ENCODE peak calls at places on chromosome 16, in eight cellular contexts. E is A549; F is esophagus squamous epithelium; J is CD8-positive, alpha-beta T cell; K is tibial nerve; H is naive thymus-derived CD4-positive, alpha-beta T cell; P is neural progenitor cell; B is GM23248. L is an unnamed sample.

GRCh38 chr16:30004811-30005242 is 6.0 kb downstream of the DOC2A start:
- DNase-seq in B (no peak), E (no peak), P (no peak), K (no peak), H (no peak), J (no peak), F (no peak), L (no peak)

GRCh38 chr16:68287276-68288251 is 23.2 kb downstream of the SLC7A6OS start:
- DNase-seq in P (no peak), K (peak; percentile 78), F (no peak), J (peak; percentile 76), E (no peak), H (no peak), B (peak; percentile 98), L (peak; percentile 77)

GRCh38 chr16:57951204-57951960 is 19.5 kb downstream of the CNGB1 start:
- DNase-seq in J (no peak), F (no peak), E (no peak), B (no peak), H (no peak), P (no peak), K (no peak), L (no peak)

GRCh38 chr16:30698816-30699614 is at the start of gene SRCAP:
- DNase-seq in E (peak; percentile 86), F (peak; percentile 43), P (peak; percentile 94), J (peak; percentile 88), K (peak; percentile 86), H (peak; percentile 72), B (peak; percentile 89), L (peak; percentile 89)

GRCh38 chr16:51952500-51952899 is 594.4 kb downstream of the TOX3 start:
- DNase-seq in P (no peak), K (no peak), H (no peak), F (no peak), B (peak; percentile 8), J (no peak), E (no peak), L (no peak)

GRCh38 chr16:53960954-53961616 is 257.1 kb downstream of the FTO start:
- DNase-seq in J (no peak), E (no peak), P (no peak), K (no peak), H (no peak), F (no peak), B (no peak), L (no peak)

GRCh38 chr16:1979271-1980025 is 1.8 kb downstream of the NOXO1 start:
- DNase-seq in J (no peak), F (no peak), P (peak; percentile 52), K (no peak), B (no peak), H (no peak), E (no peak), L (no peak)

GRCh38 chr16:19316846-19317245 is 31.3 kb downstream of the CLEC19A start:
- DNase-seq in K (no peak), E (no peak), B (no peak), J (no peak), H (no peak), P (peak; percentile 11), F (no peak), L (no peak)

GRCh38 chr16:49012961-49013726 is 268.5 kb downstream of the CBLN1 start:
- DNase-seq in E (no peak), J (no peak), K (no peak), H (no peak), B (no peak), P (no peak), F (no peak), L (peak; percentile 79)

GRCh38 chr16:80158766-80159165 is 382.0 kb upstream of the DYNLRB2 start:
- DNase-seq in B (peak; percentile 91), E (peak; percentile 12), F (no peak), J (no peak), P (no peak), H (no peak), K (no peak), L (no peak)

GRCh38 chr16:11032000-11032921 is 87.9 kb downstream of the CLEC16A start:
- DNase-seq in H (no peak), J (no peak), E (no peak), K (no peak), B (no peak), P (no peak), F (no peak), L (no peak)
- H3K27ac ChIP-seq in H (no peak overlapping the region), J (no peak overlapping the region), E (no peak overlapping the region), K (peak overlapping the region; percentile 50), B (no peak overlapping the region), P (no peak overlapping the region), F (peak overlapping the region; percentile 90), L (peak overlapping the region; percentile 65)

GRCh38 chr16:85227262-85227923 is 115.1 kb upstream of the CIBAR2 start:
- DNase-seq in F (no peak), B (no peak), P (no peak), E (no peak), J (no peak), H (no peak), K (no peak), L (no peak)
- H3K4me3 ChIP-seq in F (no peak overlapping the region), B (no peak overlapping the region), P (no peak overlapping the region), E (no peak overlapping the region), J (no peak overlapping the region), H (no peak overlapping the region), K (no peak overlapping the region), L (no peak overlapping the region)

GRCh38 chr16:4314532-4315184 is 1.2 kb upstream of the GLIS2 start:
- DNase-seq in H (no peak), K (no peak), F (no peak), P (peak; percentile 55), J (peak; percentile 58), B (peak; percentile 72), E (peak; percentile 77), L (no peak)
- H3K27ac ChIP-seq in H (peak overlapping the region; percentile 41), K (peak overlapping the region; percentile 85), F (peak overlapping the region; percentile 98), P (no peak overlapping the region), J (no peak overlapping the region), B (peak overlapping the region; percentile 42), E (peak overlapping the region; percentile 96), L (peak overlapping the region; percentile 85)

DNA sequence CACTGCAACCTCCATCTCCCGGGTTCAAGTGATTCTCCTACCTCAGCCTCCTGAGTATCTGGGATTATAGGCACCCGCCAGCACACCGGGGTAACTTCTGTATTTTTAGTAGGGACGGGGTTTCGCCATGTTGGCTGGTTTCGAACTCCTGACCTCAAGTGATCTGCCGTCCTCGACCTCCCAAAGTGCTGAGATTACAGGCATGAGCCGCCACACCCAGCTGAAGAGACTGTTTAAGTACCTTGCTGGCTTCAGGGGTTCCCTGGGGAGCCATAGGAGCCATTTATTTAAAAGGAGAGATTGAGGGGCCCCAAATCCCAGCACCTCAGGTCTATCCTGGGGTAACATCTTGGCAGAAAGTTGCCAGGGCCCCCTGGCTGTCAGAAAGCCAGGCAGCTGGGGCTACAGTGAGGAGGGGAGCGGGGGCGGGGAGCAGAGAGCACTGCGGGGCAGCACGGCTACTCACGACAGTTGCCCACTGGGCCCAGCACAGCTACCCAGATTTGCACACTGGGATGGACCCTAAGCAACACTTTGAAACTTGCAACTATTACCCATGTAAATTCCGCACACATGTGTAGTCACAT is 1.6 kb downstream of the SNAI3 start:
- DNase-seq in K (no peak), F (no peak), H (no peak), P (no peak), B (no peak), J (no peak), E (no peak), L (no peak)
- H3K4me3 ChIP-seq in K (no peak overlapping the region), F (peak overlapping the region; percentile 68), H (peak overlapping the region; percentile 85), P (no peak overlapping the region), B (no peak overlapping the region), J (peak overlapping the region; percentile 87), E (no peak overlapping the region), L (no peak overlapping the region)